ENCODE peak calls at places on chromosomes 12 and 14, in ten cellular contexts. X is vagina, O is hepatocyte, M is cardiac muscle cell, T is kidney epithelial cell, K is neural progenitor cell, U is GM23248, S is heart left ventricle, H is heart right ventricle, D is suprapubic skin. N is an unnamed sample.
A peak's percentile ranks its signal among the peaks of the same experiment; 100 is the strongest.

GRCh38 chr12:67957383-67957782 is 31.9 kb upstream of the IFNG-AS1 start:
- DNase-seq in D (no peak), K (no peak), S (no peak), O (no peak), H (no peak), T (no peak), X (no peak), U (no peak), M (no peak), N (no peak)

GRCh38 chr12:1916396-1917171 is 1.9 kb downstream of the CACNA2D4 start:
- DNase-seq in T (no peak), D (no peak), X (peak; percentile 65), U (no peak), M (peak; percentile 48), K (no peak), H (peak; percentile 76), S (peak; percentile 82), O (peak; percentile 46), N (no peak)

GRCh38 chr14:36666416-36667206 is 5.0 kb downstream of the PAX9 start:
- DNase-seq in H (no peak), D (no peak), U (no peak), X (no peak), M (no peak), T (no peak), S (no peak), O (no peak), K (peak; percentile 75), N (no peak)

GRCh38 chr14:76919811-76920571 is 93.8 kb downstream of the LRRC74A start:
- DNase-seq in O (peak; percentile 87), T (peak; percentile 86), X (no peak), U (peak; percentile 77), D (no peak), M (no peak), S (peak; percentile 66), H (peak; percentile 51), K (no peak), N (peak; percentile 69)

GRCh38 chr12:127304751-127305725 is 961.9 kb upstream of the TMEM132C start:
- DNase-seq in K (no peak), M (no peak), O (no peak), U (no peak), X (peak; percentile 65), S (no peak), D (no peak), H (no peak), T (no peak), N (no peak)

GRCh38 chr12:52197371-52198231 is 5.8 kb upstream of the KRT80 start:
- DNase-seq in O (no peak), H (no peak), M (no peak), S (peak; percentile 73), T (no peak), K (no peak), D (no peak), U (peak; percentile 22), X (no peak), N (peak; percentile 84)

GRCh38 chr14:70234066-70234950 is 45.6 kb upstream of the SLC8A3 start:
- DNase-seq in O (no peak), K (no peak), T (no peak), S (no peak), H (no peak), X (no peak), U (no peak), M (no peak), D (no peak), N (no peak)

GRCh38 chr12:27332407-27333310 is at the start of gene BMAL2:
- DNase-seq in S (peak; percentile 43), U (peak; percentile 74), K (peak; percentile 85), D (no peak), X (no peak), H (peak; percentile 46), M (peak; percentile 71), O (peak; percentile 75), T (no peak), N (peak; percentile 64)

GRCh38 chr12:120496353-120497340 is 734 bp downstream of the DYNLL1 start:
- DNase-seq in K (peak; percentile 84), D (peak; percentile 74), H (peak; percentile 71), O (peak; percentile 76), X (peak; percentile 87), U (peak; percentile 80), T (no peak), M (peak; percentile 72), S (peak; percentile 76), N (peak; percentile 66)

GRCh38 chr12:66648336-66648735 is 30.5 kb downstream of the GRIP1 start:
- DNase-seq in D (no peak), M (no peak), O (no peak), H (no peak), X (no peak), K (no peak), U (no peak), T (no peak), S (no peak), N (no peak)

DNA sequence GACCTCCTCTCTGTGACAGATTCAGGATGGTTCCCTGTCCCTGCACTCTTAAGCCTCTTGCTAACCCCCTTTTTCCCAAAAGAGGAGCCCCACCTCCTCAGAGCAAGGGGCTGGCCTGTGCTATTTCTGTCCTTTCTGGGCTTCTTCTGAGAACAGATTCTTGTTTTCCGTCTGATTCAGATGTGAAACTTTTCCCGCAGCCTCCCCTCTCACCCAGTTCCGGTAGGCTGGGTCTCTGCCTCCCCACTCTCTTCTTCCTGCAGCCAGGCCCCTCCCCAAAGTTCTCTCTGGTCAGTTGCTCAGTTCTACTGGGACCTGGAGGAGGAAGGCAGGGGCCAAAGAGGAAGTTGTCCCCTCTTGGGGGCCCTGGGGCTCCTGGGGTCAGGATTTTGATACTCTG is 11.8 kb downstream of the PDE1B start:
- DNase-seq in T (no peak), U (no peak), K (no peak), M (peak; percentile 34), H (peak; percentile 36), S (peak; percentile 70), X (no peak), D (no peak), O (no peak), N (no peak)
- H3K4me3 ChIP-seq in T (no peak overlapping the region), U (no peak overlapping the region), K (no peak overlapping the region), M (peak overlapping the region; percentile 22), H (peak overlapping the region; percentile 31), S (peak overlapping the region; percentile 38), X (peak overlapping the region; percentile 41), D (peak overlapping the region; percentile 35), O (no peak overlapping the region), N (no peak overlapping the region)

GRCh38 chr12:102956738-102957338 is 636 bp upstream of the ASCL1 start:
- DNase-seq in S (no peak), D (no peak), X (no peak), U (no peak), M (no peak), H (no peak), O (no peak), K (no peak), T (no peak), N (no peak)

GRCh38 chr12:102957339-102958050 is at the start of gene ASCL1:
- DNase-seq in S (no peak), M (peak; percentile 32), O (peak; percentile 44), H (no peak), D (no peak), K (peak; percentile 71), T (no peak), X (no peak), U (peak; percentile 58), N (no peak)

GRCh38 chr12:102959391-102959790 is 1.9 kb downstream of the ASCL1 start:
- DNase-seq in X (no peak), K (peak; percentile 34), H (no peak), D (no peak), S (no peak), U (no peak), O (no peak), T (no peak), M (no peak), N (no peak)

GRCh38 chr12:102958830-102959176 is 1.3 kb downstream of the ASCL1 start:
- DNase-seq in M (no peak), D (no peak), S (no peak), O (no peak), T (no peak), H (no peak), U (no peak), X (no peak), K (no peak), N (no peak)

GRCh38 chr12:102958073-102958829 is 777 bp downstream of the ASCL1 start:
- DNase-seq in U (peak; percentile 54), D (no peak), M (peak; percentile 47), T (no peak), S (no peak), H (no peak), K (peak; percentile 94), O (peak; percentile 60), X (no peak), N (no peak)
- H3K27me3 ChIP-seq in U (peaks cover 78% of the 10 kb centered on the region), D (peaks cover 98% of the 10 kb centered on the region), M (peaks cover 100% of the 10 kb centered on the region), T (peaks cover 77% of the 10 kb centered on the region), S (peaks cover 95% of the 10 kb centered on the region), H (peaks cover 12% of the 10 kb centered on the region), K (peaks cover 100% of the 10 kb centered on the region), O (peaks cover 96% of the 10 kb centered on the region), X (no peaks in the 10 kb centered on the region), N (peaks cover 23% of the 10 kb centered on the region)

GRCh38 chr12:55829967-55830600 is 697 bp upstream of the DNAJC14 start:
- DNase-seq in H (peak; percentile 62), T (no peak), D (peak; percentile 87), K (peak; percentile 78), M (peak; percentile 64), U (no peak), S (peak; percentile 55), X (no peak), O (peak; percentile 63), N (peak; percentile 69)

GRCh38 chr12:55830601-55831406 is 1.4 kb upstream of the DNAJC14 start:
- DNase-seq in O (peak; percentile 81), H (peak; percentile 77), T (no peak), K (peak; percentile 79), D (peak; percentile 90), X (peak; percentile 93), M (peak; percentile 68), U (peak; percentile 68), S (peak; percentile 82), N (peak; percentile 71)

GRCh38 chr12:55827806-55828205 is 1.6 kb downstream of the DNAJC14 start:
- DNase-seq in H (no peak), U (no peak), T (no peak), O (no peak), D (peak; percentile 67), M (no peak), S (no peak), K (no peak), X (no peak), N (no peak)

GRCh38 chr12:55831407-55831880 is 2.1 kb upstream of the DNAJC14 start:
- DNase-seq in D (peak; percentile 76), M (no peak), U (no peak), T (no peak), H (no peak), S (no peak), X (no peak), K (no peak), O (no peak), N (no peak)

DNA sequence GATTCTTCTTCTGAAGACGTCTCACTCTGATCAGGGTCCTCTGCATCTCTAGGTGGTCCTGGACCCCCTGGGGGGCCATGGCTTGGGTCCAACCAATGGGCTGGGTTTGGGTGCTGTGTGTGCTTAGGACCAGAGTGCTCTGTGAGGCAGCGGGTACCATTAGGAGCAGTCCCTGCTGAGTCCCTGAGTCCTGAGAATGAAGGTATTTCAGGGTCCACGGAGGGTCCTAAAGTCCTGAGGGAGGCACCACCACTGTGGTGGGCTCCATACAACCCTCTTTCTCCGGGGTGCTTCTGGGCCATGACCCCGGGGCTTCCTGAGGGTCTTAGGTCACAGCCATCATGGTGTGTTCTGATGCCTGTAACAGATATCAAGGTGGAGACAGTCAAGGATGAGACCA is 1.0 kb downstream of the DNAJC14 start:
- DNase-seq in O (no peak), T (no peak), X (no peak), S (no peak), H (no peak), K (no peak), M (no peak), U (no peak), D (peak; percentile 66), N (no peak)
- H3K4me3 ChIP-seq in O (peak overlapping the region; percentile 53), T (peak overlapping the region; percentile 51), X (peak overlapping the region; percentile 87), S (peak overlapping the region; percentile 75), H (peak overlapping the region; percentile 89), K (peak overlapping the region; percentile 92), M (no peak overlapping the region), U (peak overlapping the region; percentile 90), D (peak overlapping the region; percentile 76), N (no peak overlapping the region)

GRCh38 chr12:34344851-34345522 is 322.7 kb downstream of the ALG10 start:
- DNase-seq in M (no peak), D (no peak), X (no peak), U (no peak), K (no peak), O (no peak), S (no peak), H (no peak), T (no peak), N (no peak)
- H3K27me3 ChIP-seq in M (no peaks in the 10 kb centered on the region), D (no peaks in the 10 kb centered on the region), X (no peaks in the 10 kb centered on the region), U (no peaks in the 10 kb centered on the region), K (no peaks in the 10 kb centered on the region), O (no peaks in the 10 kb centered on the region), S (peaks cover 7% of the 10 kb centered on the region), H (no peaks in the 10 kb centered on the region), T (no peaks in the 10 kb centered on the region), N (no peaks in the 10 kb centered on the region)